ENCODE peak calls at places on chromosomes 5 and 9, in ten cellular contexts. One of them, this sample, is unnamed.

GRCh38 chr5:66122379-66123034 is 21.6 kb upstream of the SREK1 start:
- DNase-seq in nephron progenitor cell: no peak
- DNase-seq in foreskin fibroblast: peak; percentile 32
- DNase-seq in CD14-positive monocyte: no peak
- DNase-seq in mesothelial cell of epicardium: no peak
- DNase-seq in AG04449: no peak
- DNase-seq in neural progenitor cell: no peak
- DNase-seq in spleen: no peak
- DNase-seq in GM10248: no peak
- DNase-seq in H1: no peak
- DNase-seq in this sample: no peak

GRCh38 chr9:134262035-134262434 is 64.2 kb upstream of the RXRA start:
- DNase-seq in nephron progenitor cell: no peak
- DNase-seq in foreskin fibroblast: no peak
- DNase-seq in CD14-positive monocyte: no peak
- DNase-seq in mesothelial cell of epicardium: no peak
- DNase-seq in AG04449: no peak
- DNase-seq in neural progenitor cell: no peak
- DNase-seq in spleen: no peak
- DNase-seq in GM10248: no peak
- DNase-seq in H1: no peak
- DNase-seq in this sample: no peak

GRCh38 chr5:35442916-35443639 is 174.6 kb upstream of the SPEF2 start:
- DNase-seq in nephron progenitor cell: no peak
- DNase-seq in foreskin fibroblast: no peak
- DNase-seq in CD14-positive monocyte: no peak
- DNase-seq in mesothelial cell of epicardium: no peak
- DNase-seq in AG04449: no peak
- DNase-seq in neural progenitor cell: peak; percentile 1
- DNase-seq in spleen: no peak
- DNase-seq in GM10248: no peak
- DNase-seq in H1: no peak
- DNase-seq in this sample: no peak

GRCh38 chr9:79014929-79015699 is 556.7 kb upstream of the TLE4 start:
- DNase-seq in nephron progenitor cell: no peak
- DNase-seq in foreskin fibroblast: peak; percentile 21
- DNase-seq in CD14-positive monocyte: no peak
- DNase-seq in mesothelial cell of epicardium: no peak
- DNase-seq in AG04449: no peak
- DNase-seq in neural progenitor cell: no peak
- DNase-seq in spleen: no peak
- DNase-seq in GM10248: no peak
- DNase-seq in H1: no peak
- DNase-seq in this sample: no peak

GRCh38 chr5:31232273-31232888 is 38.9 kb downstream of the CDH6 start:
- DNase-seq in nephron progenitor cell: peak; percentile 21
- DNase-seq in foreskin fibroblast: peak; percentile 16
- DNase-seq in CD14-positive monocyte: no peak
- DNase-seq in mesothelial cell of epicardium: no peak
- DNase-seq in AG04449: peak; percentile 5
- DNase-seq in neural progenitor cell: peak; percentile 79
- DNase-seq in spleen: no peak
- DNase-seq in GM10248: peak; percentile 30
- DNase-seq in H1: peak; percentile 2
- DNase-seq in this sample: no peak

GRCh38 chr5:95730730-95731570 is at the start of gene RHOBTB3:
- DNase-seq in nephron progenitor cell: peak; percentile 87
- DNase-seq in foreskin fibroblast: peak; percentile 92
- DNase-seq in CD14-positive monocyte: peak; percentile 56
- DNase-seq in mesothelial cell of epicardium: peak; percentile 87
- DNase-seq in AG04449: peak; percentile 60
- DNase-seq in neural progenitor cell: peak; percentile 89
- DNase-seq in spleen: peak; percentile 91
- DNase-seq in GM10248: peak; percentile 61
- DNase-seq in H1: no peak
- DNase-seq in this sample: no peak

GRCh38 chr5:75734913-75735789 is 17.9 kb upstream of the POC5 start:
- DNase-seq in nephron progenitor cell: peak; percentile 31
- DNase-seq in foreskin fibroblast: peak; percentile 9
- DNase-seq in CD14-positive monocyte: no peak
- DNase-seq in mesothelial cell of epicardium: no peak
- DNase-seq in AG04449: no peak
- DNase-seq in neural progenitor cell: peak; percentile 58
- DNase-seq in spleen: no peak
- DNase-seq in GM10248: peak; percentile 36
- DNase-seq in H1: peak; percentile 23
- DNase-seq in this sample: no peak

GRCh38 chr9:5435912-5436311 is 1.8 kb downstream of the PLGRKT start:
- DNase-seq in nephron progenitor cell: no peak
- DNase-seq in foreskin fibroblast: no peak
- DNase-seq in CD14-positive monocyte: no peak
- DNase-seq in mesothelial cell of epicardium: no peak
- DNase-seq in AG04449: no peak
- DNase-seq in neural progenitor cell: no peak
- DNase-seq in spleen: no peak
- DNase-seq in GM10248: no peak
- DNase-seq in H1: no peak
- DNase-seq in this sample: no peak

GRCh38 chr5:146137967-146138403 is 32.6 kb upstream of the PLAC8L1 start:
- DNase-seq in nephron progenitor cell: no peak
- DNase-seq in foreskin fibroblast: no peak
- DNase-seq in CD14-positive monocyte: no peak
- DNase-seq in mesothelial cell of epicardium: no peak
- DNase-seq in AG04449: no peak
- DNase-seq in neural progenitor cell: no peak
- DNase-seq in spleen: no peak
- DNase-seq in GM10248: no peak
- DNase-seq in H1: no peak
- DNase-seq in this sample: no peak

GRCh38 chr9:83698976-83699585 is 8.7 kb downstream of the UBQLN1 start:
- DNase-seq in nephron progenitor cell: no peak
- DNase-seq in foreskin fibroblast: no peak
- DNase-seq in CD14-positive monocyte: no peak
- DNase-seq in mesothelial cell of epicardium: no peak
- DNase-seq in AG04449: no peak
- DNase-seq in neural progenitor cell: no peak
- DNase-seq in spleen: no peak
- DNase-seq in GM10248: no peak
- DNase-seq in H1: no peak
- DNase-seq in this sample: no peak

GRCh38 chr9:137048655-137049543 is 2.9 kb upstream of the NPDC1 start:
- DNase-seq in nephron progenitor cell: no peak
- DNase-seq in foreskin fibroblast: no peak
- DNase-seq in CD14-positive monocyte: no peak
- DNase-seq in mesothelial cell of epicardium: no peak
- DNase-seq in AG04449: no peak
- DNase-seq in neural progenitor cell: no peak
- DNase-seq in spleen: no peak
- DNase-seq in GM10248: no peak
- DNase-seq in H1: no peak
- DNase-seq in this sample: no peak

GRCh38 chr5:77214151-77214550 is 3.7 kb downstream of the PDE8B start:
- DNase-seq in nephron progenitor cell: no peak
- DNase-seq in foreskin fibroblast: no peak
- DNase-seq in CD14-positive monocyte: no peak
- DNase-seq in mesothelial cell of epicardium: no peak
- DNase-seq in AG04449: no peak
- DNase-seq in neural progenitor cell: no peak
- DNase-seq in spleen: no peak
- DNase-seq in GM10248: no peak
- DNase-seq in H1: no peak
- DNase-seq in this sample: no peak

GRCh38 chr5:143241892-143242291 is 161.6 kb downstream of the NR3C1 start:
- DNase-seq in nephron progenitor cell: no peak
- DNase-seq in foreskin fibroblast: no peak
- DNase-seq in CD14-positive monocyte: no peak
- DNase-seq in mesothelial cell of epicardium: no peak
- DNase-seq in AG04449: no peak
- DNase-seq in neural progenitor cell: no peak
- DNase-seq in spleen: no peak
- DNase-seq in GM10248: no peak
- DNase-seq in H1: no peak
- DNase-seq in this sample: no peak

GRCh38 chr9:132250324-132251262 is 88.7 kb downstream of the NTNG2 start:
- DNase-seq in nephron progenitor cell: no peak
- DNase-seq in foreskin fibroblast: no peak
- DNase-seq in CD14-positive monocyte: no peak
- DNase-seq in mesothelial cell of epicardium: no peak
- DNase-seq in AG04449: no peak
- DNase-seq in neural progenitor cell: no peak
- DNase-seq in spleen: no peak
- DNase-seq in GM10248: no peak
- DNase-seq in H1: no peak
- DNase-seq in this sample: no peak

GRCh38 chr5:101424530-101425175 is 521.6 kb upstream of the ST8SIA4 start:
- DNase-seq in nephron progenitor cell: no peak
- DNase-seq in foreskin fibroblast: peak; percentile 69
- DNase-seq in CD14-positive monocyte: no peak
- DNase-seq in mesothelial cell of epicardium: no peak
- DNase-seq in AG04449: peak; percentile 31
- DNase-seq in neural progenitor cell: no peak
- DNase-seq in spleen: no peak
- DNase-seq in GM10248: no peak
- DNase-seq in H1: no peak
- DNase-seq in this sample: peak; percentile 88

DNA sequence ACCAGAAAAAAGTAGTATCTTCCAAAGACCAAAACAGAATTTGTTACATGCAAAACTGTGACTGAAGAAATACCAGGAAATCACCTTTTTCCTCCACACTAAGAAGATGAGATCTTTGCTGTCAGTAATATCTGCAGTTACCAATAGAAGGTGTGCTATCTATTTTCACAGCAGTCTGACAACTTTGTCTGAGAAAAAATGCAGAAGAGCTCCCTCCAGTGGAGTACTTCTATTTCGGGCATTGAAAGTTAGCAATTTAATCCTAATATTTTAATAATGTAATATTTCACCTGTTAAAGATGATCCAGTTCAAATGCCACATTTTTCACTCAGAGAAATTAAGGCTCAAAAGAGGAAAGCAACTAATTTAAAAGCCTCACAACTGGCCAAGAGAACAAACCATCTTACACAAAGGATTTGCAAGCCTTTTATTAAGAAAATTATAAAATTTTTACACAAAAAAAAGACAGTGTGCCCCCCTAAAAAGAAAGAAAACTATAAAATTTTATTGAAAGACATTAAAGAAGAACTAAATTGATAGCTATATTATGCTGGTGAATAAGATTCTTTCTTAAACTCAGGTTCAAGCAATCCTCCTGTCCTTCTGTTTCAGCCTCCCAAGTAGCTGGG is 50.6 kb downstream of the DEPDC1B start:
- DNase-seq in nephron progenitor cell: no peak
- DNase-seq in foreskin fibroblast: peak; percentile 24
- DNase-seq in CD14-positive monocyte: no peak
- DNase-seq in mesothelial cell of epicardium: no peak
- DNase-seq in AG04449: no peak
- DNase-seq in neural progenitor cell: no peak
- DNase-seq in spleen: no peak
- DNase-seq in GM10248: peak; percentile 41
- DNase-seq in H1: no peak
- DNase-seq in this sample: peak; percentile 29
- TF ChIP-seq CTCF in nephron progenitor cell: peak; percentile 48
- TF ChIP-seq CTCF in foreskin fibroblast: peak; percentile 76
- TF ChIP-seq CTCF in CD14-positive monocyte: peak; percentile 74
- TF ChIP-seq CTCF in mesothelial cell of epicardium: peak; percentile 75
- TF ChIP-seq CTCF in AG04449: peak; percentile 48
- TF ChIP-seq CTCF in neural progenitor cell: peak; percentile 62
- TF ChIP-seq CTCF in spleen: no peak
- TF ChIP-seq CTCF in GM10248: peak; percentile 60
- TF ChIP-seq CTCF in H1: peak; percentile 65
- TF ChIP-seq CTCF in this sample: peak; percentile 76

GRCh38 chr5:155833282-155833681 is 493.7 kb upstream of the SGCD start:
- DNase-seq in nephron progenitor cell: no peak
- DNase-seq in foreskin fibroblast: no peak
- DNase-seq in CD14-positive monocyte: no peak
- DNase-seq in mesothelial cell of epicardium: no peak
- DNase-seq in AG04449: no peak
- DNase-seq in neural progenitor cell: peak; percentile 4
- DNase-seq in spleen: no peak
- DNase-seq in GM10248: no peak
- DNase-seq in H1: no peak
- DNase-seq in this sample: no peak
- TF ChIP-seq CTCF in nephron progenitor cell: no peak
- TF ChIP-seq CTCF in foreskin fibroblast: no peak
- TF ChIP-seq CTCF in CD14-positive monocyte: no peak
- TF ChIP-seq CTCF in mesothelial cell of epicardium: no peak
- TF ChIP-seq CTCF in AG04449: peak; percentile 31
- TF ChIP-seq CTCF in neural progenitor cell: peak; percentile 41
- TF ChIP-seq CTCF in spleen: no peak
- TF ChIP-seq CTCF in GM10248: no peak
- TF ChIP-seq CTCF in H1: no peak
- TF ChIP-seq CTCF in this sample: no peak

GRCh38 chr9:105608685-105609598 is 51.0 kb downstream of the FKTN start:
- DNase-seq in nephron progenitor cell: no peak
- DNase-seq in foreskin fibroblast: peak; percentile 4
- DNase-seq in CD14-positive monocyte: no peak
- DNase-seq in mesothelial cell of epicardium: no peak
- DNase-seq in AG04449: peak; percentile 2
- DNase-seq in neural progenitor cell: peak; percentile 79
- DNase-seq in spleen: no peak
- DNase-seq in GM10248: peak; percentile 34
- DNase-seq in H1: no peak
- DNase-seq in this sample: peak; percentile 10
- TF ChIP-seq CTCF in nephron progenitor cell: peak; percentile 51
- TF ChIP-seq CTCF in foreskin fibroblast: peak; percentile 25
- TF ChIP-seq CTCF in CD14-positive monocyte: peak; percentile 66
- TF ChIP-seq CTCF in mesothelial cell of epicardium: peak; percentile 66
- TF ChIP-seq CTCF in AG04449: peak; percentile 23
- TF ChIP-seq CTCF in neural progenitor cell: peak; percentile 75
- TF ChIP-seq CTCF in spleen: no peak
- TF ChIP-seq CTCF in GM10248: peak; percentile 42
- TF ChIP-seq CTCF in H1: peak; percentile 37
- TF ChIP-seq CTCF in this sample: peak; percentile 57

DNA sequence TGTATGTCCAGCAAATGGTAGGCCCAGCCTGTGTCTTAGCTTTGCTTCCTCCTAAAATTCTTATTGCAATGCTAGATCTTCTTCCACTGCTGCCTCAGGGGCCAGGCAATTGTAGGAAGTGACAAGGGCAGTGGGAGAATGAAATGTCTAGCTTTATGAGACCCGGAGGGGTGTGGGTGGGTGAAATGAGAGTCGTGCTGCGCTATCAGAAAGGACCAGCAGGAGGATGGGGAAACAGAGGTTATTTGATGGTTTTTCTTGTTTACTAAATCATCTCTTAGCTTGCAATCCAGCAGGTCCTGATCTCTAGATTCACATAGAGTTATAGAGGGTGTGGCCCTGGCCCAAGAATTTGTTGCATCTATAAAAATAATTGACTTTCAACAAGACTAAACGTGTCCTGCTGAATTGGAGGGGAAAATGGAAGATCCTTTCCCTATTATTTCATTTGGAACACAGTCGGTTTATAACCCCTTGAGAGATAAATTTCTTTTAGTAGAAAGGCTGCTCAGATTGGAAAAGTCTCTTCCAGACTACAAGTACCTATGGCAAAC is 43.6 kb downstream of the ZNF366 start:
- DNase-seq in nephron progenitor cell: no peak
- DNase-seq in foreskin fibroblast: no peak
- DNase-seq in CD14-positive monocyte: no peak
- DNase-seq in mesothelial cell of epicardium: no peak
- DNase-seq in AG04449: no peak
- DNase-seq in neural progenitor cell: no peak
- DNase-seq in spleen: no peak
- DNase-seq in GM10248: no peak
- DNase-seq in H1: no peak
- DNase-seq in this sample: no peak
- TF ChIP-seq CTCF in nephron progenitor cell: peak; percentile 12
- TF ChIP-seq CTCF in foreskin fibroblast: no peak
- TF ChIP-seq CTCF in CD14-positive monocyte: no peak
- TF ChIP-seq CTCF in mesothelial cell of epicardium: peak; percentile 18
- TF ChIP-seq CTCF in AG04449: no peak
- TF ChIP-seq CTCF in neural progenitor cell: peak; percentile 33
- TF ChIP-seq CTCF in spleen: no peak
- TF ChIP-seq CTCF in GM10248: no peak
- TF ChIP-seq CTCF in H1: no peak
- TF ChIP-seq CTCF in this sample: no peak

This sample was measured in epithelial cell of proximal tubule.